ENCODE peak calls at places on chromosomes 4 and X, in five cellular contexts. V is tibial artery; Y is psoas muscle; G is GM13977; P is CD8-positive, alpha-beta T cell. I is an unnamed sample.

GRCh38 chrX:78375894-78376293 is 48.5 kb upstream of the CYSLTR1 start:
- DNase-seq in V (no peak), Y (no peak), G (no peak), P (no peak), I (no peak)

GRCh38 chr4:103292373-103292772 is 94.2 kb upstream of the CENPE start:
- DNase-seq in V (no peak), Y (no peak), G (no peak), P (no peak), I (no peak)

GRCh38 chr4:5588046-5588445 is 120.3 kb downstream of the EVC2 start:
- DNase-seq in V (no peak), Y (no peak), G (no peak), P (no peak), I (no peak)

GRCh38 chr4:139655116-139655515 is 10.5 kb upstream of the MGST2 start:
- DNase-seq in V (no peak), Y (no peak), G (no peak), P (no peak), I (no peak)

GRCh38 chrX:46912673-46913491 is 661 bp downstream of the JADE3 start:
- DNase-seq in V (peak), Y (peak), G (peak), P (peak), I (no peak)

GRCh38 chr4:22237155-22237751 is 278.6 kb downstream of the ADGRA3 start:
- DNase-seq in V (no peak), Y (no peak), G (no peak), P (peak), I (no peak)

GRCh38 chr4:139241784-139242151 is 38.3 kb downstream of the MGARP start:
- DNase-seq in V (no peak), Y (no peak), G (no peak), P (no peak), I (no peak)

GRCh38 chr4:142845293-142846070 is 619 bp downstream of the INPP4B start:
- DNase-seq in V (no peak), Y (peak), G (peak), P (no peak), I (no peak)

GRCh38 chr4:188372856-188373255 is 233.6 kb downstream of the TRIML1 start:
- DNase-seq in V (no peak), Y (no peak), G (no peak), P (no peak), I (no peak)

GRCh38 chr4:81773557-81773956 is 301.9 kb upstream of the RASGEF1B start:
- DNase-seq in V (no peak), Y (no peak), G (no peak), P (no peak), I (no peak)

GRCh38 chrX:71111141-71111843 is at the start of gene IL2RG:
- DNase-seq in V (no peak), Y (no peak), G (peak), P (peak), I (peak)

GRCh38 chr4:186790630-186791029 is 67.0 kb upstream of the FAT1 start:
- DNase-seq in V (no peak), Y (no peak), G (no peak), P (no peak), I (no peak)

GRCh38 chr4:141851246-141851891 is 215.0 kb downstream of the IL15 start:
- DNase-seq in V (no peak), Y (no peak), G (no peak), P (no peak), I (no peak)

GRCh38 chrX:107450823-107451509 is 1.5 kb downstream of the FRMPD3 start:
- DNase-seq in V (no peak), Y (no peak), G (no peak), P (peak), I (no peak)
- TF ChIP-seq CTCF in V (no peak), Y (no peak), G (no peak), P (no peak), I (no peak)

DNA sequence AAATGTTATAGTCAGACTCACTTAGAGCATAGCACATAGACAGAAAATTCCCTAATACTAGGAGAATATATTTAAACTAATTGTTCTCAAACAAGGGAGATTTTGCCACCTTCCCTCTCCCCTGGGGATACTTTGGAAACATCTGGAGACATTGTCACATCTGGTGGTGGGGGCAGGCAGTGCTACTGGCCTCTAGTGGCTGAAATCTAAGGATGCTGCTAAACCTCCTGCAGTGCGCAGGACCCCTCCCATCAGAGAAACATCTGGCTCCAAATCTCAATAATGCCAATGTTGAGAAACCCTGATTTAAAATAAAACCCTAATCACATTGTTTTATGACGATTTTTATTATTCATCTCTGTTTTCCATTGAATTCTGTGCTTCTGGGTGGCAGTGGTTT is 244.9 kb downstream of the FRMPD4 start:
- DNase-seq in V (no peak), Y (no peak), G (no peak), P (no peak), I (no peak)
- TF ChIP-seq CTCF in V (no peak), Y (no peak), G (peak), P (no peak), I (no peak)

GRCh38 chrX:69389221-69389620 is 114.9 kb upstream of the NALF2 start:
- DNase-seq in V (no peak), Y (no peak), G (no peak), P (no peak), I (no peak)

GRCh38 chrX:69388526-69388925 is 115.6 kb upstream of the NALF2 start:
- DNase-seq in V (peak), Y (peak), G (no peak), P (no peak), I (no peak)

GRCh38 chrX:69386681-69387080 is 117.4 kb upstream of the NALF2 start:
- DNase-seq in V (no peak), Y (no peak), G (no peak), P (no peak), I (no peak)

DNA sequence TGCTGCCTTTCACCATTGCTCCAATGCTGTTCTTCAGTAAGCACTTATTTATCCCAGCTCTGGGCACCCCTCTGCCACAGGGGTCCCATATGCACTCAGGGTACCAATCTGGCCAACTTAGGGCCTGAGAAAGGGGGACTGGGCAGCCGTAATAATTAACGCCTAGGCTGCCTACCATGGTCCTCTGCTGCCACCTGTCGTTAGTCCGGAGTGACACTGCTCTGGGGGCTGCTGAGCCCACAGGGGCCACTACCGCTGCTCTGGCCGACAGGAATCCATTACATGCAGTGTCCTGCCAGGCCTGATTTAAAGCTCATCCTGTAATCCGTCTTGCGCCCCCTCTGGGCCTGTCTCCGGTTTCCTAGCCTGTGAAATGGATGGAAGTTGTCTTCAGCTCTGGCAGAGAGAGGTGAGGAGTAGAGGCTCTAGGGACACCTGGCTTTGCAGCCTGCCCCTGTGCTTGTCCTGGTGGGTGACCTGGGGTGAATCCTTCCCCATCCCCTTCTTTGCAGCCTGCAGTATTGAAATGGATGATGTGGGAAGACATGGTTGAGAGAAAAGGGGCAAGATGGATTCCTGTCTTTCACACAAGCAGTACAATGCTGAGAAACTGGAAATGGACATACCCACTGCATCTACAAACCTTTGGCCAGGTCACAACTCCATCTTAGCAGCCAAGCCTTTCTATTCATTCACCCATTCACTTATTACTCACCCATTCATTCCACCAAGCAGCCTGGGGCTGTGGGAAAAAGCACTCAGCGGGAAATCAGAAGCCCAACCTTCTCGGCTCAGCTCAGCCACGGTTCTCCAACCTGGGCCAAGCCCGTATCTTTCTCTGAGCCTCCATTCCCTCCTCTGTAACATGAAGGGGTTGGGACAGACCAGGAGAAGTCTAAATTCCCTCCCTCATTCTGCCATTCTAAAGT is 116.3 kb upstream of the NALF2 start:
- DNase-seq in V (peak), Y (peak), G (peak), P (no peak), I (no peak)
- TF ChIP-seq CTCF in V (peak), Y (peak), G (peak), P (no peak), I (peak)

DNA sequence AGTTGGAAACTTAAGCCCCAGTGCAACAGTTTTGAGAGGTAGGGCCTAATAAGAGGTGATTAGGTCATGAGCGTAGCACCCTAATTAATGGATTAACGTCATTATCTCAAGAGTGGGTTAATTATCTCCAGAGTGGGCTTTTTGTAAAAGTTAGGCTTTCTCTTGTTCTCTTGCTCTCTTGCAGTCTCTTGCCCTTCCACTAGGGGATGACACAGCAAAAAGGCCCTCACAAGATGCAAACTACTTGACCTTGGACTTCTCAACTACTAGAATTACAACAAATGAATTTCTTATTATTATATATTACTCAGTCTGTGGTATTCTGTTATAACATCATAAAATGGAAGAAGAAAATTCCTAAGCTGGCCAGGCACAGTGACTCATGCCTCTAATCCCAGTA is 22.1 kb upstream of the NDST3 start:
- DNase-seq in V (no peak), Y (no peak), G (no peak), P (no peak), I (no peak)
- TF ChIP-seq CTCF in V (no peak), Y (no peak), G (peak), P (no peak), I (no peak)

DNA sequence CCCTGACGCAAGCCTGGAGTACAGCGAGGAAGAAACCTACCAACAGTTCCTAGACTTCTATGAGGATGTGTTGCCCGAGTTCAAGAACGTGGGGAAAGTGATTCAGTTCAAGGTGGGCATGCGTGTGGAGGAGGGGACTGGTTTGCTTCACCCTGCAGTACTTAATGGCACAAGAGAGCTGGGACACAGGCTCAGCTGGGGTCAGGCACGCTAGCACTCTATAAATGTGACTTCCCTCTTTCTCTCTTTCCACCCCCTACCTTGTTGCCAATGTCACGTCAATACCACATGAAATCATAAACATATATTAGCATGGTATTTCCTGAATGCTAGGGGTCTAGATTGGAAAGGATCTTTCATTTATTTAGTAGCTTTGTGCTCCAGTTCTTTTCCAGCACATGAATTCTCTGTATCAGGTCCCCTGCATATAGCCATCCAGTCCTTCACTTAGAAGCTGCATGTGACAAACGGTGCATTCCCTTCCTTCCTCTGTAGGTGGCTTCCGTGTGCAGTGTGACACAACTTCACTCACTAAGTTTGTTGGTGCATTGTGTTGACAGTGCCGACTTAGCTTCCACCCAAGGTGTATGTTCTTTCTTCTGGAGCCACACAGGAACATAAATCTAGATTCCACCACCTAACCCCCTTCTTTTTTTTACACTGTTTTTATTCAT is 25.6 kb downstream of the ZRSR2 start:
- DNase-seq in V (no peak), Y (no peak), G (peak), P (peak), I (no peak)
- TF ChIP-seq CTCF in V (no peak), Y (peak), G (peak), P (peak), I (peak)

GRCh38 chrX:11757729-11758399 is at the start of gene MSL3:
- DNase-seq in V (peak), Y (peak), G (peak), P (no peak), I (peak)

GRCh38 chrX:11759172-11759460 is 1.1 kb downstream of the MSL3 start:
- DNase-seq in V (no peak), Y (no peak), G (no peak), P (no peak), I (no peak)

GRCh38 chrX:11760958-11761357 is 2.9 kb downstream of the MSL3 start:
- DNase-seq in V (no peak), Y (no peak), G (no peak), P (no peak), I (no peak)

GRCh38 chrX:11758400-11759171 is 549 bp downstream of the MSL3 start:
- DNase-seq in V (peak), Y (peak), G (peak), P (peak), I (peak)

DNA sequence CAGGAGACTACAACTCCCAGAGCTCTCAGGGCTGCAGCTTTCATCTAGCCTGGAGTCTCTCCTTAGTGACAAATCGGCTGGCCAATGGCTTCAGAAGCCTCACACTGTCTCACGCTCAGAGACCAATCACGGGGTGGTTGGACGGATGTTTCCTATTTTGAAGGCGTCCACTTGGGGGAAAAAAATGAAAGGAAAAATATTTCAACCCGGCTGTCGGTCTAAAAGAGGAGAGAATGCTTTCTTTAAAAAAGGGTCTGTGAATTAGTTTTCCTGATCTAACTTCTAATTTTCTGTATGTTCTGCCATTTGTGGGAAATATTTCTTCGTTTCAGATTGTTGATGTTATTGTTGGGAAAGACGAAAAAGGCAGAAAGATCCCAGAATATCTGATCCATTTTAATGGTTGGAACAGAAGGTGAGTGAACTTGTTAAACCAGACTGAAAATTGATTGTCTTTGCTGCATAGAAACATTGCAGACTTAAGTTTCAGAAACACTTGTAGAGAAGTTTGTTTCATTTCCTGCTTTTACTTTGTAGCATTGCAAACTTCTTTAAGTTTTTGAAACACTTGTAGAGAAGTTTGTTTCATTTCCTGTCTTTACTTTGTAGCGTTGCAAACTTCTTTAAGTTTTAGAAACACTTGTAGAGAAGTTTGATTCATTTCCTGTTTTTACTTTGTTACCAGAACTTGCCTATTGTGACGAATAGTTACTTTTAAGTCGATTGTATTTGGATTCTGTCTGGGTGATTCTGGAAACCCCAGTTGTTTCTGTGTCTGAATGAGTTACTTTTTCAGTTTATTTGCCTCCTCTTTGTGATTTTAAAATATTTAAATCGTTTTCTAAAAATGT is 1.6 kb downstream of the MSL3 start:
- DNase-seq in V (peak), Y (peak), G (peak), P (peak), I (peak)
- TF ChIP-seq CTCF in V (peak), Y (no peak), G (no peak), P (no peak), I (no peak)

DNA sequence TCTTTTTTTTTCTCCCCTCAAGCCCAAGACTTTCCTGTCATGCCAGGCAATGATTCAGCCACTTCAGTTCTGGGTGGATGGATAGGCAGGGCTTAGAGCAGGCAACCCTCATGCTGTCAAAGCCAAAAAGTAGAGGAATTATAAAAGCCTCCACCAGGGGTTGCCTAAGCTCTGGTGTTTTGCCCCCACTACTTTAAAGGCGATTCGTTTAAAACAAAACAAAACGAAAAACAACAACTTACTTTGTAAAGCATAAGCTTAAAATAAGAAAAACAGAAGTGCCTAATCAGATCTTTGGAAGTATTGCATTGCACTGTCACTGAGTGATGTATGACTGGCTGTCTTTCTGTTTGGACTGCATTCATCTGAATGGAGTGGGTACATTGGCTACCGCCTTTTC is 5.3 kb upstream of the IDS start:
- DNase-seq in V (no peak), Y (no peak), G (no peak), P (no peak), I (no peak)
- TF ChIP-seq CTCF in V (no peak), Y (no peak), G (no peak), P (no peak), I (peak)